ENCODE peak calls at places on chromosomes 5 and 9, in ten cellular contexts. M is C1 segment of cervical spinal cord, K is SW480, H is AG09309, Y is NCI-H82, O is mesothelial cell of epicardium, D is glomerular endothelial cell, Q is HEK293T, G is NCI-H1105 treated with DMSO at 0.1 percent for 48 hours, F is HAP-1. S is an unnamed sample.

GRCh38 chr9:128127568-128127989 is at the start of gene PTGES2:
- DNase-seq in M (peak), K (peak), H (peak), Y (peak), O (peak), D (peak), Q (peak), G (peak), F (peak), S (peak)

GRCh38 chr9:2523601-2524000 is 98.0 kb upstream of the VLDLR start:
- DNase-seq in M (no peak), K (no peak), H (no peak), Y (no peak), O (no peak), D (no peak), Q (no peak), G (no peak), F (no peak), S (no peak)

GRCh38 chr5:156584856-156585255 is 257.9 kb downstream of the SGCD start:
- DNase-seq in M (no peak), K (no peak), H (no peak), Y (no peak), O (no peak), D (no peak), Q (no peak), G (peak), F (no peak), S (no peak)

GRCh38 chr9:119273325-119273904 is 95.8 kb downstream of the BRINP1 start:
- DNase-seq in M (no peak), K (no peak), H (no peak), Y (peak), O (no peak), D (no peak), Q (no peak), G (no peak), F (no peak), S (no peak)

GRCh38 chr5:159913481-159913880 is 2.8 kb upstream of the ADRA1B start:
- DNase-seq in M (no peak), K (no peak), H (no peak), Y (no peak), O (no peak), D (no peak), Q (no peak), G (no peak), F (no peak), S (no peak)

GRCh38 chr9:103928452-103928851 is 165.7 kb upstream of the SMC2 start:
- DNase-seq in M (no peak), K (no peak), H (no peak), Y (no peak), O (no peak), D (no peak), Q (no peak), G (no peak), F (no peak), S (peak)

GRCh38 chr9:94759937-94760336 is 33.4 kb downstream of the AOPEP start:
- DNase-seq in M (no peak), K (no peak), H (no peak), Y (no peak), O (no peak), D (no peak), Q (no peak), G (no peak), F (no peak), S (no peak)

GRCh38 chr9:13324988-13325387 is 45.5 kb upstream of the MPDZ start:
- DNase-seq in M (no peak), K (no peak), H (no peak), Y (no peak), O (no peak), D (no peak), Q (no peak), G (no peak), F (no peak), S (peak)

GRCh38 chr9:22446950-22447606 is 454 bp downstream of the DMRTA1 start:
- DNase-seq in M (no peak), K (no peak), H (no peak), Y (peak), O (peak), D (no peak), Q (peak), G (peak), F (peak), S (peak)

GRCh38 chr5:58002318-58002717 is 457.6 kb downstream of the PLK2 start:
- DNase-seq in M (no peak), K (no peak), H (no peak), Y (no peak), O (no peak), D (no peak), Q (no peak), G (no peak), F (no peak), S (peak)

GRCh38 chr5:157961176-157961575 is 102.2 kb upstream of the CLINT1 start:
- DNase-seq in M (no peak), K (no peak), H (no peak), Y (no peak), O (no peak), D (no peak), Q (no peak), G (peak), F (no peak), S (no peak)

GRCh38 chr9:99030082-99030481 is 74.8 kb upstream of the TGFBR1 start:
- DNase-seq in M (no peak), K (no peak), H (peak), Y (no peak), O (no peak), D (no peak), Q (no peak), G (no peak), F (no peak), S (peak)

GRCh38 chr9:35725362-35725761 is 6.6 kb downstream of the TLN1 start:
- DNase-seq in M (no peak), K (no peak), H (no peak), Y (no peak), O (no peak), D (no peak), Q (no peak), G (no peak), F (no peak), S (no peak)

GRCh38 chr9:17906204-17906840 is 327.5 kb downstream of the SH3GL2 start:
- DNase-seq in M (no peak), K (no peak), H (no peak), Y (peak), O (peak), D (no peak), Q (peak), G (peak), F (no peak), S (no peak)

GRCh38 chr5:159581502-159582249 is 251.4 kb upstream of the IL12B start:
- DNase-seq in M (no peak), K (peak), H (peak), Y (peak), O (no peak), D (no peak), Q (no peak), G (peak), F (no peak), S (peak)

GRCh38 chr9:7841831-7842230 is 42.3 kb upstream of the DMAC1 start:
- DNase-seq in M (no peak), K (no peak), H (no peak), Y (no peak), O (no peak), D (no peak), Q (no peak), G (no peak), F (no peak), S (no peak)

GRCh38 chr9:118009585-118009984 is 305.4 kb downstream of the TLR4 start:
- DNase-seq in M (no peak), K (no peak), H (no peak), Y (peak), O (no peak), D (no peak), Q (no peak), G (no peak), F (no peak), S (peak)

GRCh38 chr5:57117601-57118000 is 56.3 kb upstream of the GPBP1 start:
- DNase-seq in M (no peak), K (peak), H (no peak), Y (no peak), O (no peak), D (no peak), Q (no peak), G (no peak), F (no peak), S (peak)

GRCh38 chr9:127095416-127095815 is 27.0 kb downstream of the ANGPTL2 start:
- DNase-seq in M (no peak), K (no peak), H (no peak), Y (no peak), O (no peak), D (no peak), Q (no peak), G (no peak), F (no peak), S (no peak)

GRCh38 chr5:168163966-168164365 is 127.5 kb upstream of the WWC1 start:
- DNase-seq in M (no peak), K (no peak), H (no peak), Y (no peak), O (no peak), D (no peak), Q (no peak), G (no peak), F (no peak), S (no peak)

GRCh38 chr9:81968026-81968425 is 20.5 kb upstream of the SPATA31D1 start:
- DNase-seq in M (no peak), K (no peak), H (no peak), Y (no peak), O (no peak), D (no peak), Q (no peak), G (no peak), F (no peak), S (no peak)

GRCh38 chr9:135887585-135888050 is 19.7 kb downstream of the CAMSAP1 start:
- DNase-seq in M (peak), K (no peak), H (no peak), Y (peak), O (no peak), D (no peak), Q (no peak), G (no peak), F (no peak), S (no peak)

GRCh38 chr9:18791074-18791473 is 241.9 kb downstream of the SAXO1 start:
- DNase-seq in M (no peak), K (peak), H (no peak), Y (peak), O (no peak), D (no peak), Q (peak), G (no peak), F (peak), S (peak)

GRCh38 chr5:56115589-56115988 is 117.5 kb downstream of the ANKRD55 start:
- DNase-seq in M (no peak), K (no peak), H (no peak), Y (no peak), O (no peak), D (no peak), Q (no peak), G (no peak), F (no peak), S (no peak)

GRCh38 chr9:104963076-104963475 is 35.1 kb upstream of the ABCA1 start:
- DNase-seq in M (no peak), K (no peak), H (no peak), Y (no peak), O (no peak), D (no peak), Q (no peak), G (no peak), F (no peak), S (no peak)

GRCh38 chr9:73131376-73131775 is 20.3 kb upstream of the ANXA1 start:
- DNase-seq in M (no peak), K (no peak), H (no peak), Y (no peak), O (no peak), D (no peak), Q (no peak), G (no peak), F (no peak), S (peak)

GRCh38 chr9:4306066-4306787 is 6.4 kb upstream of the GLIS3 start:
- DNase-seq in M (no peak), K (no peak), H (no peak), Y (no peak), O (no peak), D (no peak), Q (no peak), G (no peak), F (no peak), S (peak)

GRCh38 chr9:137445930-137446431 is 4.8 kb upstream of the ENTPD8 start:
- DNase-seq in M (no peak), K (peak), H (no peak), Y (peak), O (no peak), D (no peak), Q (no peak), G (peak), F (no peak), S (no peak)

GRCh38 chr9:14098102-14098501 is 215.8 kb downstream of the NFIB start:
- DNase-seq in M (no peak), K (no peak), H (no peak), Y (no peak), O (no peak), D (no peak), Q (no peak), G (no peak), F (no peak), S (peak)

GRCh38 chr9:136014928-136015633 is 53.9 kb upstream of the UBAC1 start:
- DNase-seq in M (no peak), K (no peak), H (no peak), Y (no peak), O (no peak), D (no peak), Q (no peak), G (no peak), F (no peak), S (no peak)

GRCh38 chr9:91199739-91200497 is 161.8 kb downstream of the AUH start:
- DNase-seq in M (no peak), K (no peak), H (no peak), Y (no peak), O (no peak), D (no peak), Q (no peak), G (no peak), F (no peak), S (no peak)

GRCh38 chr5:155616779-155617392 is 603.3 kb downstream of the KIF4B start:
- DNase-seq in M (peak), K (peak), H (no peak), Y (peak), O (no peak), D (no peak), Q (peak), G (peak), F (peak), S (peak)

GRCh38 chr9:84874583-84874982 is 205.1 kb downstream of the NTRK2 start:
- DNase-seq in M (no peak), K (no peak), H (no peak), Y (no peak), O (no peak), D (no peak), Q (no peak), G (no peak), F (no peak), S (peak)

GRCh38 chr5:152642406-152642805 is 237.3 kb upstream of the NMUR2 start:
- DNase-seq in M (no peak), K (no peak), H (no peak), Y (no peak), O (no peak), D (no peak), Q (no peak), G (no peak), F (no peak), S (no peak)

S was measured in M059J.